ENCODE peak calls at places on chromosomes 2 and 18, in four cellular contexts. D is A549, H is HepG2, K is K562. Y is an unnamed sample.
A peak's percentile ranks its signal among the peaks of the same experiment; 100 is the strongest.

GRCh38 chr2:68907923-68908253 is 36.7 kb upstream of the BMP10 start:
- DNase-seq in K (no peak), H (no peak), D (no peak), Y (no peak)

GRCh38 chr2:239121600-239122012 is 273.7 kb downstream of the TWIST2 start:
- DNase-seq in K (no peak), D (no peak), H (no peak), Y (no peak)

GRCh38 chr2:86818114-86818801 is 27.5 kb upstream of the CD8A start:
- DNase-seq in K (no peak), H (no peak), D (no peak), Y (no peak)

GRCh38 chr2:230872968-230873669 is 8.4 kb downstream of the ITM2C start:
- DNase-seq in K (no peak), H (no peak), D (no peak), Y (no peak)

GRCh38 chr2:207184348-207184747 is 18.6 kb upstream of the KLF7 start:
- DNase-seq in H (no peak), K (no peak), D (no peak), Y (no peak)

GRCh38 chr2:40458271-40458794 is 6.4 kb upstream of the SLC8A1 start:
- DNase-seq in K (no peak), H (no peak), D (no peak), Y (no peak)

GRCh38 chr2:165016772-165017411 is 61.6 kb upstream of the SLC38A11 start:
- DNase-seq in D (peak; percentile 28), K (no peak), H (peak; percentile 48), Y (peak; percentile 45)

GRCh38 chr18:57595347-57595746 is 8.8 kb upstream of the FECH start:
- DNase-seq in D (no peak), H (no peak), K (no peak), Y (no peak)

GRCh38 chr18:52426041-52426440 is 86.0 kb downstream of the DCC start:
- DNase-seq in D (no peak), H (no peak), K (no peak), Y (no peak)

GRCh38 chr2:161243312-161243711 is 64.9 kb upstream of the PSMD14 start:
- DNase-seq in D (no peak), K (no peak), H (no peak), Y (no peak)

GRCh38 chr2:171410101-171410500 is 23.7 kb downstream of the METTL8 start:
- DNase-seq in H (no peak), D (no peak), K (no peak), Y (no peak)

GRCh38 chr2:240287011-240287410 is 146.6 kb upstream of the OTOS start:
- DNase-seq in D (no peak), H (no peak), K (no peak), Y (no peak)

GRCh38 chr2:10934308-10934978 is 22.7 kb downstream of the KCNF1 start:
- DNase-seq in D (no peak), K (no peak), H (peak; percentile 27), Y (no peak)

GRCh38 chr2:218266316-218266979 is 3.5 kb downstream of the AAMP start:
- DNase-seq in H (no peak), K (no peak), D (no peak), Y (no peak)

GRCh38 chr2:218269900-218270720 is at the start of the genes AAMP and PNKD:
- DNase-seq in D (peak; percentile 97), K (peak; percentile 98), H (peak; percentile 100), Y (peak; percentile 100)

GRCh38 chr2:218265626-218266025 is 4.3 kb downstream of the AAMP start:
- DNase-seq in K (no peak), D (no peak), H (no peak), Y (no peak)

GRCh38 chr2:218264773-218265601 is 4.2 kb downstream of the GPBAR1 start:
- DNase-seq in H (peak; percentile 75), K (no peak), D (no peak), Y (no peak)

DNA sequence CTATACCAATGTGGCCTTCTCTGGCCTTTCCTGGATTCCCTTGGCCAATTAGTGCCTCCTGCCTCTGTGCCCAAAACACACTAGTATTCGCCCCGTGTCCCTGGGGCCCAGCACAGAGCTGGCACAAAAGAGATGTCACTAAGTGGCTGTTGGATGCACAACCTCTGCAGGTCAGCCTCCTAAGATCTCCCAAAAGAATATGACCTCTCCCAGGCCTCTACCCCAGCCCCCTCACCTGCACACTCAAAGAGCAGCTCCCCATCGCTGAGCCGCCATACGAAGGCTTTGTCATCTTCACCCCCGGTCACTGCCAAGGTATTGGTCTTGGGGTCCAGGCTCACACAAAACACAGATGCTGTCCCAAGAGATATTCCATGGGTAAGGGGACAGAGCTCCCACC is 2.7 kb downstream of the AAMP start:
- DNase-seq in K (no peak), D (no peak), H (no peak), Y (no peak)
- TF ChIP-seq NR3C1 in K (no peak), D (no peak), H (no peak), Y (no peak)

DNA sequence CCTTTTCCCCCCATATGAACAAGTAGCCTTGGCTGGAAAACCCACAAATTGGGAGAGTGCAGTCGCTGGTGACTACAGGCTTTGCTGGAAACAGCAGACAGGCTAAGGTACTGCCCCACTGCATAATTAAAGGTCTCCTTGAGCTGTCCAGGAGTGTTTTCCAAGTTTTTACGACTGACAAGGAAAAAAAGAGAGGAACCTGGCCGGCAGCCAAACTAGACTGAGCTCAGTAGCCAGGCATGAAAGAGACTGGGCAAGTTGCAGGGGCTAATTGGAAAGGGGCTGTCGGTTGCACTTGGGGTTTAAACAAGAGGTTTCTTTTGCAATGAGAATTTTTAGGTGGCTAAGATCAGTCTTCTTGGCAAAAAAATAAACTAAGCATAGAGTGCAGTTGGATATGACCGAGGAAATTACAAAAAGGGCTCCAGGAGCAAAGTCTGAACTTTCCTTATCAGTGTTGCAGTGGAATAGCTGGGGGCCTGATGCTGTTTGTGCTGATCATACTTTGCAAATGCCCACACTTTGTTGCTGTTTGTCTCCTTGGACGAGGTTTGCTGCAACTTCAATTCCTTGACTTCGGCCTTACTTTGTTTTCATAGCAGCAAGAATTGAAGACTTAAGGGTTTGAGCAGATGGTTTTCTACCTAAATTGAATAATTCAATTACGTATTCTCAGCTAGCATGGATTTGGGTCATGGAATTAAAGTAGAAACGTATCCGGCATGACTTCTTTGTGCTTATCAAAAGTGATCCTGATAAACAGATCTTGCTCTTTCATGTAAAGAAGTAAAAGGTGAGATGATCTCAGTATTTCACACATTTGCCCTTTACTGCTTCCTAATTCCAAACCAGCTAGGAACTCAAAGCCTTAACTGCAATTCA is 2.2 kb downstream of the GULP1 start:
- DNase-seq in H (no peak), K (peak; percentile 24), D (peak; percentile 15), Y (no peak)
- TF ChIP-seq NR3C1 in H (no peak), K (no peak), D (no peak), Y (no peak)

GRCh38 chr2:72539145-72539552 is 286.7 kb downstream of the EXOC6B start:
- DNase-seq in D (no peak), K (no peak), H (peak; percentile 78), Y (no peak)
- TF ChIP-seq NR3C1 in D (no peak), K (no peak), H (no peak), Y (no peak)

GRCh38 chr18:7918696-7919095 is 351.6 kb downstream of the PTPRM start:
- DNase-seq in D (no peak), K (no peak), H (no peak), Y (no peak)
- TF ChIP-seq NR3C1 in D (no peak), K (no peak), H (no peak), Y (no peak)

GRCh38 chr18:74935411-74935810 is 273.5 kb downstream of the PTGR3 start:
- DNase-seq in K (no peak), D (no peak), H (no peak), Y (no peak)
- TF ChIP-seq NR3C1 in K (no peak), D (no peak), H (no peak), Y (no peak)

GRCh38 chr2:46352621-46353020 is 55.4 kb downstream of the EPAS1 start:
- DNase-seq in H (no peak), D (no peak), K (no peak), Y (no peak)
- TF ChIP-seq NR3C1 in H (no peak), D (no peak), K (no peak), Y (no peak)